ENCODE peak calls at places on chromosome 5, in six cellular contexts. N is anterior cingulate cortex; O is NCI-H2171; M is activated T-cell treated with anti-CD3 and anti-CD28 coated beads for 1 hour; L is HT-29; E is stimulated activated naive B cell treated with anti-CD40 and anti-IgM and Interleukin-4, amounts not matched to agents 10 μg/mL and 1 μg/mL and 100 μg/mL, for 72 hours. Z is an unnamed sample.

GRCh38 chr5:171826132-171826531 is 40.5 kb downstream of the SMIM23 start:
- DNase-seq in O (no peak), N (no peak), E (no peak), L (no peak), M (no peak), Z (no peak)

GRCh38 chr5:110879675-110880074 is 140.9 kb downstream of the SLC25A46 start:
- DNase-seq in N (no peak), O (no peak), L (no peak), M (no peak), E (no peak), Z (no peak)

GRCh38 chr5:140312067-140312790 is 9.3 kb upstream of the PFDN1 start:
- DNase-seq in N (no peak), E (no peak), L (no peak), M (no peak), O (no peak), Z (no peak)

GRCh38 chr5:28500511-28500910 is 1462.1 kb upstream of the CDH9 start:
- DNase-seq in E (no peak), O (no peak), N (no peak), M (no peak), L (no peak), Z (no peak)

GRCh38 chr5:169223595-169223953 is 77.4 kb downstream of the SLIT3 start:
- DNase-seq in O (no peak), E (no peak), L (no peak), M (no peak), N (no peak), Z (no peak)

GRCh38 chr5:60649288-60649917 is 50.6 kb downstream of the DEPDC1B start:
- DNase-seq in L (peak), M (no peak), E (no peak), N (no peak), O (no peak), Z (no peak)

GRCh38 chr5:4212981-4213819 is 617.6 kb downstream of the IRX1 start:
- DNase-seq in N (no peak), O (no peak), L (no peak), M (no peak), E (no peak), Z (no peak)

GRCh38 chr5:159947708-159948358 is 31.6 kb downstream of the ADRA1B start:
- DNase-seq in L (no peak), O (no peak), E (no peak), M (no peak), N (no peak), Z (no peak)

GRCh38 chr5:80623911-80624457 is 30.5 kb upstream of the MSH3 start:
- DNase-seq in M (no peak), E (no peak), N (no peak), O (no peak), L (no peak), Z (no peak)

GRCh38 chr5:1246711-1247431 is 21.7 kb downstream of the SLC6A18 start:
- DNase-seq in M (no peak), N (no peak), E (no peak), L (peak), O (no peak), Z (no peak)

GRCh38 chr5:154858972-154859950 is 834 bp downstream of the CNOT8 start:
- DNase-seq in O (no peak), M (no peak), N (no peak), E (no peak), L (peak), Z (no peak)

GRCh38 chr5:83209963-83210362 is 132.6 kb downstream of the XRCC4 start:
- DNase-seq in O (no peak), M (no peak), L (no peak), N (no peak), E (no peak), Z (no peak)

GRCh38 chr5:16663848-16664247 is 47.1 kb upstream of the RETREG1 start:
- DNase-seq in L (no peak), N (no peak), E (no peak), M (no peak), O (no peak), Z (no peak)

GRCh38 chr5:138615461-138615860 is 40.3 kb upstream of the HSPA9 start:
- DNase-seq in M (no peak), L (no peak), N (no peak), O (no peak), E (no peak), Z (no peak)

GRCh38 chr5:57650360-57651069 is 167.9 kb upstream of the ACTBL2 start:
- DNase-seq in N (no peak), O (peak), E (peak), M (no peak), L (peak), Z (no peak)

GRCh38 chr5:180799194-180799593 is 3.4 kb downstream of the MGAT1 start:
- DNase-seq in E (no peak), O (no peak), L (peak), N (no peak), M (no peak), Z (no peak)

GRCh38 chr5:41954286-41954685 is 29.2 kb downstream of the FBXO4 start:
- DNase-seq in M (no peak), N (no peak), E (no peak), L (no peak), O (no peak), Z (no peak)

GRCh38 chr5:91150189-91150588 is 232.9 kb downstream of the ARRDC3 start:
- DNase-seq in O (no peak), N (no peak), E (no peak), L (no peak), M (no peak), Z (no peak)

GRCh38 chr5:93427316-93427715 is 153.7 kb downstream of the NR2F1-AS1 start:
- DNase-seq in O (no peak), N (no peak), M (no peak), L (no peak), E (no peak), Z (no peak)

GRCh38 chr5:569358-569867 is 42.7 kb upstream of the CEP72 start:
- DNase-seq in E (no peak), L (no peak), O (no peak), M (no peak), N (no peak), Z (no peak)

GRCh38 chr5:88236866-88237642 is 31.6 kb downstream of the TMEM161B start:
- DNase-seq in E (no peak), N (no peak), M (no peak), O (no peak), L (no peak), Z (no peak)

GRCh38 chr5:102678267-102679058 is 76.6 kb upstream of the PAM start:
- DNase-seq in O (no peak), N (no peak), E (no peak), M (no peak), L (no peak), Z (no peak)

GRCh38 chr5:39176740-39177628 is 42.4 kb downstream of the FYB1 start:
- DNase-seq in L (no peak), E (no peak), M (no peak), N (no peak), O (no peak), Z (no peak)

GRCh38 chr5:56513141-56513540 is 280.0 kb upstream of the ANKRD55 start:
- DNase-seq in O (no peak), N (no peak), E (no peak), M (no peak), L (no peak), Z (no peak)

GRCh38 chr5:97531549-97531948 is 348.5 kb upstream of the RIOK2 start:
- DNase-seq in M (no peak), E (no peak), L (no peak), O (no peak), N (no peak), Z (no peak)

GRCh38 chr5:78345485-78345884 is 14.9 kb upstream of the SCAMP1 start:
- DNase-seq in E (no peak), L (no peak), O (no peak), M (no peak), N (no peak), Z (no peak)

GRCh38 chr5:123097483-123097870 is 8.4 kb downstream of the PRDM6 start:
- DNase-seq in M (no peak), L (no peak), E (no peak), N (no peak), O (no peak), Z (no peak)

GRCh38 chr5:147751156-147751830 is 31.2 kb downstream of the JAKMIP2 start:
- DNase-seq in M (no peak), N (peak), L (no peak), E (no peak), O (peak), Z (no peak)

GRCh38 chr5:117077142-117077541 is 502.5 kb upstream of the SEMA6A start:
- DNase-seq in M (no peak), N (no peak), O (no peak), E (no peak), L (peak), Z (no peak)

GRCh38 chr5:140631831-140632365 is 1.1 kb downstream of the CD14 start:
- DNase-seq in N (no peak), L (peak), O (no peak), M (peak), E (no peak), Z (no peak)

GRCh38 chr5:174533771-174534221 is 190.6 kb upstream of the MSX2 start:
- DNase-seq in O (no peak), M (no peak), E (no peak), N (no peak), L (peak), Z (no peak)

GRCh38 chr5:124403281-124403680 is 343.2 kb downstream of the ZNF608 start:
- DNase-seq in L (no peak), M (no peak), O (no peak), E (no peak), N (no peak), Z (no peak)

GRCh38 chr5:143118222-143118621 is 285.3 kb downstream of the NR3C1 start:
- DNase-seq in N (no peak), O (no peak), E (no peak), M (no peak), L (no peak), Z (no peak)

GRCh38 chr5:171893290-171893890 is 107.8 kb downstream of the SMIM23 start:
- DNase-seq in N (no peak), M (no peak), L (no peak), O (no peak), E (no peak), Z (no peak)

GRCh38 chr5:56191646-56192045 is 41.5 kb downstream of the ANKRD55 start:
- DNase-seq in O (no peak), L (no peak), N (no peak), E (no peak), M (no peak), Z (no peak)

GRCh38 chr5:14187660-14188059 is 44.5 kb downstream of the TRIO start:
- DNase-seq in E (no peak), N (no peak), L (no peak), M (no peak), O (no peak), Z (no peak)

GRCh38 chr5:174402224-174402812 is 322.1 kb upstream of the MSX2 start:
- DNase-seq in N (no peak), L (peak), E (no peak), O (no peak), M (no peak), Z (no peak)